ENCODE peak calls at places on chromosomes 13 and 19, in seven cellular contexts. One of them, this sample, is unnamed.

GRCh38 chr13:111595791-111596190 is 275.3 kb downstream of the TEX29 start:
- DNase-seq in body of pancreas: no peak
- DNase-seq in H1: no peak
- DNase-seq in NB4: no peak
- DNase-seq in endothelial cell of umbilical vein: no peak
- DNase-seq in IMR-90: no peak
- DNase-seq in adrenal gland: no peak
- DNase-seq in this sample: no peak

GRCh38 chr19:4061683-4062575 is 4.8 kb downstream of the ZBTB7A start:
- DNase-seq in endothelial cell of umbilical vein: no peak
- DNase-seq in adrenal gland: no peak
- DNase-seq in body of pancreas: peak
- DNase-seq in NB4: no peak
- DNase-seq in H1: no peak
- DNase-seq in IMR-90: no peak
- DNase-seq in this sample: no peak

GRCh38 chr13:83221813-83222241 is 660.4 kb downstream of the SLITRK1 start:
- DNase-seq in IMR-90: peak
- DNase-seq in NB4: no peak
- DNase-seq in endothelial cell of umbilical vein: no peak
- DNase-seq in adrenal gland: no peak
- DNase-seq in H1: no peak
- DNase-seq in body of pancreas: no peak
- DNase-seq in this sample: no peak

GRCh38 chr13:100941811-100942361 is 267.3 kb upstream of the TMTC4 start:
- DNase-seq in NB4: no peak
- DNase-seq in body of pancreas: no peak
- DNase-seq in endothelial cell of umbilical vein: no peak
- DNase-seq in H1: no peak
- DNase-seq in adrenal gland: no peak
- DNase-seq in IMR-90: peak
- DNase-seq in this sample: no peak

GRCh38 chr13:98507060-98507797 is 69.7 kb downstream of the STK24 start:
- DNase-seq in H1: peak
- DNase-seq in adrenal gland: peak
- DNase-seq in body of pancreas: peak
- DNase-seq in NB4: no peak
- DNase-seq in IMR-90: no peak
- DNase-seq in endothelial cell of umbilical vein: peak
- DNase-seq in this sample: no peak

GRCh38 chr13:23899555-23899954 is 2.3 kb upstream of the C1QTNF9B start:
- DNase-seq in IMR-90: peak
- DNase-seq in body of pancreas: no peak
- DNase-seq in H1: no peak
- DNase-seq in NB4: peak
- DNase-seq in adrenal gland: peak
- DNase-seq in endothelial cell of umbilical vein: peak
- DNase-seq in this sample: no peak

GRCh38 chr13:112068531-112069062 is 1.6 kb downstream of the SOX1 start:
- DNase-seq in body of pancreas: no peak
- DNase-seq in H1: no peak
- DNase-seq in NB4: no peak
- DNase-seq in adrenal gland: no peak
- DNase-seq in endothelial cell of umbilical vein: no peak
- DNase-seq in IMR-90: no peak
- DNase-seq in this sample: no peak

GRCh38 chr19:54179921-54180452 is 7.0 kb upstream of the TMC4 start:
- DNase-seq in body of pancreas: no peak
- DNase-seq in IMR-90: peak
- DNase-seq in endothelial cell of umbilical vein: peak
- DNase-seq in adrenal gland: no peak
- DNase-seq in NB4: no peak
- DNase-seq in H1: peak
- DNase-seq in this sample: no peak

GRCh38 chr13:105462098-105462497 is 1073.4 kb downstream of the EFNB2 start:
- DNase-seq in endothelial cell of umbilical vein: no peak
- DNase-seq in IMR-90: no peak
- DNase-seq in adrenal gland: no peak
- DNase-seq in H1: no peak
- DNase-seq in body of pancreas: no peak
- DNase-seq in NB4: no peak
- DNase-seq in this sample: no peak

GRCh38 chr19:38062959-38063786 is 156.2 kb downstream of the SIPA1L3 start:
- DNase-seq in IMR-90: peak
- DNase-seq in endothelial cell of umbilical vein: no peak
- DNase-seq in adrenal gland: no peak
- DNase-seq in body of pancreas: no peak
- DNase-seq in H1: no peak
- DNase-seq in NB4: no peak
- DNase-seq in this sample: no peak

GRCh38 chr13:39410089-39410901 is 192.7 kb downstream of the LHFPL6 start:
- DNase-seq in NB4: peak
- DNase-seq in body of pancreas: no peak
- DNase-seq in H1: no peak
- DNase-seq in endothelial cell of umbilical vein: peak
- DNase-seq in adrenal gland: peak
- DNase-seq in IMR-90: peak
- DNase-seq in this sample: no peak

GRCh38 chr19:46376241-46377153 is 29.6 kb downstream of the PPP5C start:
- DNase-seq in NB4: peak
- DNase-seq in endothelial cell of umbilical vein: no peak
- DNase-seq in H1: no peak
- DNase-seq in adrenal gland: no peak
- DNase-seq in IMR-90: no peak
- DNase-seq in body of pancreas: peak
- DNase-seq in this sample: no peak

GRCh38 chr19:11264452-11265176 is 2.3 kb upstream of the DOCK6 start:
- DNase-seq in body of pancreas: no peak
- DNase-seq in NB4: no peak
- DNase-seq in IMR-90: no peak
- DNase-seq in H1: no peak
- DNase-seq in endothelial cell of umbilical vein: peak
- DNase-seq in adrenal gland: peak
- DNase-seq in this sample: no peak
- TF ChIP-seq POLR2A in body of pancreas: no peak
- TF ChIP-seq POLR2A in NB4: no peak
- TF ChIP-seq POLR2A in IMR-90: no peak
- TF ChIP-seq POLR2A in H1: no peak
- TF ChIP-seq POLR2A in endothelial cell of umbilical vein: peak
- TF ChIP-seq POLR2A in adrenal gland: no peak
- TF ChIP-seq POLR2A in this sample: no peak

GRCh38 chr19:44762033-44762432 is 13.5 kb downstream of the BCL3 start:
- DNase-seq in NB4: no peak
- DNase-seq in body of pancreas: no peak
- DNase-seq in endothelial cell of umbilical vein: no peak
- DNase-seq in H1: no peak
- DNase-seq in adrenal gland: no peak
- DNase-seq in IMR-90: no peak
- DNase-seq in this sample: no peak

GRCh38 chr19:44770550-44771257 is 7.0 kb upstream of the CBLC start:
- DNase-seq in H1: peak
- DNase-seq in adrenal gland: peak
- DNase-seq in body of pancreas: peak
- DNase-seq in NB4: peak
- DNase-seq in IMR-90: peak
- DNase-seq in endothelial cell of umbilical vein: peak
- DNase-seq in this sample: peak

GRCh38 chr19:44765949-44766335 is 11.7 kb upstream of the CBLC start:
- DNase-seq in adrenal gland: no peak
- DNase-seq in NB4: no peak
- DNase-seq in endothelial cell of umbilical vein: no peak
- DNase-seq in H1: no peak
- DNase-seq in body of pancreas: no peak
- DNase-seq in IMR-90: no peak
- DNase-seq in this sample: no peak

GRCh38 chr19:44767295-44768180 is 10.2 kb upstream of the CBLC start:
- DNase-seq in IMR-90: no peak
- DNase-seq in adrenal gland: peak
- DNase-seq in body of pancreas: no peak
- DNase-seq in NB4: no peak
- DNase-seq in endothelial cell of umbilical vein: no peak
- DNase-seq in H1: no peak
- DNase-seq in this sample: no peak

DNA sequence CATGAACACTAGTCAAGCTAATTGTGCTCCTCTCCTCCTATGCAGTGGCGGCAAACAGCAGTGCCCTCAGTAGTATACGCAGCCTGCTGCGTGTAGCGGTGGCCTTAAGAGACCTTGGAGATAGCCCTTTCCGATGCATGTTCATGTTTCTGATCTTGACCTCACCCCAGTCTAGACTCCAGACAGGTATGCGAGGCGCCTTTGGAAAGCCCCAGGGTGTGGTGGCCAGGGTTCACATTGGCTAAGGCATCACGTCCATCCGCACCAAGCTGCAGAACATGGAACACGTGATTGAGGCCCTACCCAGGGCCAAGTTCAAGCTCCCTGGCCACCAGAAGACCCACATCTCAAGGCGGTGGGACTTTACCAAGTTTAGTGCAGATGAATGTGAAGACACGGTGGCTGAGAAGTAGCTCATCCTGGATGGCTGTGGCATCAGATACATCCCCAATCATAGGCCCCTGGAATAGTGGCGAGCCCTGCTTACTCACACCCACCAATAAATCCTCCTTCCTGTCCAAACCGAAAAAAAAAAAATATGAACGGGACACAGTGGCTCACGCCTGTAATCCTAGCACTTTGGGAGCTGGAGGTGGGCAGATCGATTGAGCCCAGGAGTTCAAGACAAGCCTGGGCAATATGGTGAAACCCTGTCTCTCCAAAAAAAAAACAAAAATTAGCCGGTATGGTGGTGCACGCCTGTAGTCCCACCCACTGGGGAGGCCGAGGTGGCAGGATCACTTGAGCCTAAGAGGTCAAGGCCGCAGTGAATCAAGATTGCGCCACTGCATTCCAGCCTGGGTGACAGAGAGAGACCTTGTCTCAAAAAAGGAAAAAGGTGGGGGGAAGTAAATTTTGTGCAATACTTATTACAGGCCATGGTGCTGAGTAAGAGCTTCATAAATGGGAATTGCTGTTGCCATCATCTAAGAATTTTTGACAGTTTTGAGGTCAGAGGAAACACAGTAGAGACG is 12.4 kb upstream of the CBLC start:
- DNase-seq in body of pancreas: no peak
- DNase-seq in NB4: peak
- DNase-seq in adrenal gland: peak
- DNase-seq in IMR-90: no peak
- DNase-seq in endothelial cell of umbilical vein: no peak
- DNase-seq in H1: no peak
- DNase-seq in this sample: no peak
- TF ChIP-seq POLR2A in body of pancreas: no peak
- TF ChIP-seq POLR2A in NB4: no peak
- TF ChIP-seq POLR2A in adrenal gland: no peak
- TF ChIP-seq POLR2A in IMR-90: no peak
- TF ChIP-seq POLR2A in endothelial cell of umbilical vein: no peak
- TF ChIP-seq POLR2A in H1: no peak
- TF ChIP-seq POLR2A in this sample: no peak

GRCh38 chr19:1383311-1384084 is at the start of gene NDUFS7:
- DNase-seq in endothelial cell of umbilical vein: peak
- DNase-seq in body of pancreas: peak
- DNase-seq in NB4: peak
- DNase-seq in IMR-90: peak
- DNase-seq in adrenal gland: peak
- DNase-seq in H1: peak
- DNase-seq in this sample: no peak
- TF ChIP-seq POLR2A in endothelial cell of umbilical vein: no peak
- TF ChIP-seq POLR2A in body of pancreas: peak
- TF ChIP-seq POLR2A in NB4: peak
- TF ChIP-seq POLR2A in IMR-90: peak
- TF ChIP-seq POLR2A in adrenal gland: peak
- TF ChIP-seq POLR2A in H1: peak
- TF ChIP-seq POLR2A in this sample: peak

GRCh38 chr19:12997967-12998940 is 3.0 kb downstream of the NFIX start:
- DNase-seq in adrenal gland: no peak
- DNase-seq in endothelial cell of umbilical vein: no peak
- DNase-seq in body of pancreas: no peak
- DNase-seq in NB4: no peak
- DNase-seq in H1: no peak
- DNase-seq in IMR-90: no peak
- DNase-seq in this sample: no peak
- TF ChIP-seq POLR2A in adrenal gland: no peak
- TF ChIP-seq POLR2A in endothelial cell of umbilical vein: no peak
- TF ChIP-seq POLR2A in body of pancreas: no peak
- TF ChIP-seq POLR2A in NB4: no peak
- TF ChIP-seq POLR2A in H1: no peak
- TF ChIP-seq POLR2A in IMR-90: no peak
- TF ChIP-seq POLR2A in this sample: no peak

DNA sequence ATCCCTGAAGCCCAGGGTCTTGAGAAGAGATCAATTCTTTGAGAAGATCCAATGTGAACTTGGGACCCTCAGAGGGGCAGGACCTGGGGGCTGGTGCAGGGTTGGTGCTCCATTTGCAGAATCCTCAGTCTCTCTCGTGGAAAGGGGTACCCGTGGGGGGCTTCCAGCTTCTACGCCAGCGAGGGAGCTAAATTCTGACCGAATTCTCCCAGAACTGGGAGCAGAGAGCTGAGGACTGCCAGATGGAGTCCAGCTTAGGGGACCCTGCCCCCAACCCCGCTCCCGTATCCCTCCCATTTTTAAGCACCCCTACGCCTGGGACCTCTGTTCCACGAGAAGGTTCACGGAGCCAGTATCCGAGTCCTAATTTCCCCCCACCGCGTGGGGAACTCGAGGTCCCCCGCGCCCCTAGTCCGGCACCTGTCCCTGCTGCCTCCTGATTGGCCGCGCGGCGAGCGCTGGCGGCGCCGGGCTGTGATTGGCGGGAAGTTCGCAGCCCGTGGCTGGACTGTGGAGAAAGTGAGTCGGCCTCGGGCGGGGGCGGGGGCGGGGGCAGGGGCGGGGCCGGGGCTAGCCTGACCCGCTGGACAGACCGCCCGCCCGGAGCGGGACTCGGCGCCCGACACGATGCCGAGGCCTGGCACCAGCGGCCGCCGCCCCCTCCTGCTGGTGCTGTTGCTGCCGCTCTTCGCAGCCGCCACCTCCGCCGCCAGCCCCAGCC is 4.4 kb upstream of the LTBP4 start:
- DNase-seq in adrenal gland: peak
- DNase-seq in NB4: no peak
- DNase-seq in body of pancreas: peak
- DNase-seq in endothelial cell of umbilical vein: peak
- DNase-seq in IMR-90: peak
- DNase-seq in H1: no peak
- DNase-seq in this sample: peak
- TF ChIP-seq POLR2A in adrenal gland: no peak
- TF ChIP-seq POLR2A in NB4: no peak
- TF ChIP-seq POLR2A in body of pancreas: no peak
- TF ChIP-seq POLR2A in endothelial cell of umbilical vein: no peak
- TF ChIP-seq POLR2A in IMR-90: peak
- TF ChIP-seq POLR2A in H1: no peak
- TF ChIP-seq POLR2A in this sample: peak

GRCh38 chr19:50418186-50419021 is at the start of gene SPIB:
- DNase-seq in adrenal gland: no peak
- DNase-seq in body of pancreas: no peak
- DNase-seq in H1: no peak
- DNase-seq in endothelial cell of umbilical vein: no peak
- DNase-seq in IMR-90: no peak
- DNase-seq in NB4: peak
- DNase-seq in this sample: no peak
- TF ChIP-seq POLR2A in adrenal gland: no peak
- TF ChIP-seq POLR2A in body of pancreas: no peak
- TF ChIP-seq POLR2A in H1: no peak
- TF ChIP-seq POLR2A in endothelial cell of umbilical vein: no peak
- TF ChIP-seq POLR2A in IMR-90: no peak
- TF ChIP-seq POLR2A in NB4: no peak
- TF ChIP-seq POLR2A in this sample: no peak